ENCODE peak calls at places on chromosomes 1 and 21, in seven cellular contexts. R, M, L, K, G, N and F are unnamed samples.

GRCh38 chr1:208717490-208717889 is 473.3 kb upstream of the PLXNA2 start:
- DNase-seq in R (no peak), M (no peak), L (no peak), K (no peak), G (no peak), N (no peak), F (no peak)

GRCh38 chr1:30600258-30600657 is 123.1 kb downstream of the MATN1 start:
- DNase-seq in R (no peak), M (no peak), L (no peak), K (no peak), G (no peak), N (no peak), F (no peak)

GRCh38 chr21:44871576-44872265 is 1.8 kb downstream of the PTTG1IP start:
- DNase-seq in R (no peak), M (peak; percentile 78), L (peak; percentile 41), K (no peak), G (peak; percentile 80), N (peak; percentile 94), F (peak; percentile 66)

GRCh38 chr1:199054706-199055105 is 415.9 kb downstream of the PTPRC start:
- DNase-seq in R (no peak), M (no peak), L (no peak), K (no peak), G (no peak), N (no peak), F (no peak)

GRCh38 chr1:54014009-54014629 is 3.9 kb downstream of the LDLRAD1 start:
- DNase-seq in R (no peak), M (no peak), L (no peak), K (no peak), G (no peak), N (no peak), F (no peak)

GRCh38 chr1:231688989-231689388 is 62.4 kb downstream of the DISC1 start:
- DNase-seq in R (no peak), M (no peak), L (no peak), K (no peak), G (no peak), N (no peak), F (no peak)

GRCh38 chr21:44917446-44918106 is 3.1 kb downstream of the ITGB2 start:
- DNase-seq in R (no peak), M (no peak), L (no peak), K (no peak), G (no peak), N (no peak), F (no peak)

GRCh38 chr1:66489146-66489545 is 44.8 kb upstream of the SGIP1 start:
- DNase-seq in R (no peak), M (peak; percentile 65), L (no peak), K (no peak), G (peak; percentile 68), N (peak; percentile 69), F (no peak)

GRCh38 chr1:202858306-202858705 is 30.6 kb downstream of the RABIF start:
- DNase-seq in R (no peak), M (no peak), L (no peak), K (no peak), G (peak; percentile 82), N (no peak), F (peak; percentile 4)

GRCh38 chr1:219792337-219793021 is 135.9 kb downstream of the SLC30A10 start:
- DNase-seq in R (no peak), M (peak; percentile 52), L (peak; percentile 74), K (no peak), G (peak; percentile 89), N (no peak), F (peak; percentile 87)

GRCh38 chr1:38135621-38136414 is 89.2 kb upstream of the POU3F1 start:
- DNase-seq in R (no peak), M (no peak), L (no peak), K (no peak), G (no peak), N (no peak), F (no peak)

DNA sequence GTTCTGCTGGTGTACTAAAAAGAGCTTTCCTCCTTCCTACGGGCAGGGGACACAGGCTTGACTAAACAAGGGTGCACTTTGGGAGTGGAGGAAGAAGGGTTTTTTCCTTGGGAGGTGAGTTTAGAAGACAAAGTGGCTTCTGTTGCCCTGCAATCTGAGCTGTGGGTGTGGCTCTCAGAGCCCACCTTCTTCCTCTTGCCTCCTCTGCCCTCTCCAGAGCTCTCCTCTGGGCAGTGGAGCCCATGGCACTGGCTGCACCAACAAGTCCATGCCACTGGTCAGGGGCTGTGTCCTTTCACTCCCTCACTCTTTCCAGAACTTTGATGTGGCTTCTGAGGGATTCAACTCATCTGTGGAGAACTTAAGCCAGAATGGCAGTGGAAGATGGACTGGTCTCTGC is 25.6 kb upstream of the PSMB2 start:
- DNase-seq in R (no peak), M (no peak), L (no peak), K (no peak), G (no peak), N (no peak), F (no peak)
- TF ChIP-seq CTCF in R (no peak), M (no peak), L (no peak), K (no peak), G (no peak), N (no peak), F (no peak)

GRCh38 chr1:99728494-99729235 is 37.8 kb downstream of the FRRS1 start:
- DNase-seq in R (no peak), M (peak; percentile 32), L (no peak), K (peak; percentile 36), G (peak; percentile 24), N (peak; percentile 73), F (peak; percentile 66)
- TF ChIP-seq CTCF in R (peak; percentile 65), M (peak; percentile 81), L (peak; percentile 10), K (peak; percentile 90), G (peak; percentile 48), N (peak; percentile 86), F (peak; percentile 46)

GRCh38 chr1:159828916-159829634 is 2.4 kb downstream of the SLAMF8 start:
- DNase-seq in R (peak; percentile 28), M (no peak), L (no peak), K (peak; percentile 66), G (no peak), N (no peak), F (no peak)
- TF ChIP-seq CTCF in R (peak; percentile 53), M (peak; percentile 51), L (no peak), K (peak; percentile 30), G (peak; percentile 22), N (no peak), F (peak; percentile 41)

DNA sequence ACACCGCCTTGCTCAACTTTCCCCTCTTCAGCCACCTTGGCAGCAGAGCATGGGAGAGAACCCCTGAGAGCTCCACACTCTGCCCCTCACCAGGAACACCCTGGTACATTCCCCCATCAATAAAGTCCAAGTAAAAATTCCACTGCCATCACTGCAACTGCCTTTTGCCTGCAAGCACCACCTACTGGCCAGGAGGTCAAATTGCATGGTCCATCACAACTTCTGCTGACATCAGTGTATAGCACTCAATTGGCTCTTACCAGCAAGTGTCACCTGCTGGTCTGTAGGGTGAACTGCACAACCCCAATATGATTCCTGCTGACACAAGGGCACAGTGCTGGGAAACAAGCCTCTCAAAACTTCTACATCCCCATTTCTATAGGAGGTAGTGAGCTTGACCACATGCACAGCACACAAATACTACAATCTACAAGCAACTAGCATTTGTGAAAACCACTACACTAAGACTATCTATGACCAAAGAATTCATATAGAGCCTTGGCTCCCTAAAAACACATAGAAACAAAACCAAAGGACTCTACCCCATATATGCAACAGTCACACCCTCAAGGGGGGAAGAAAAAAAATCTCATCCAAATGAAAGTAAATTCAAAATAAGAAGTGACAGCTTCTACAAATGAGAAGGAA is 69.2 kb downstream of the FASLG start:
- DNase-seq in R (no peak), M (peak; percentile 38), L (no peak), K (no peak), G (peak; percentile 11), N (peak; percentile 97), F (peak; percentile 13)
- TF ChIP-seq CTCF in R (peak; percentile 58), M (peak; percentile 83), L (peak; percentile 23), K (peak; percentile 91), G (peak; percentile 42), N (peak; percentile 100), F (peak; percentile 54)

GRCh38 chr1:168554603-168555520 is 11.1 kb upstream of the XCL2 start:
- DNase-seq in R (no peak), M (no peak), L (no peak), K (no peak), G (no peak), N (no peak), F (no peak)

GRCh38 chr1:168552961-168553360 is 9.2 kb upstream of the XCL2 start:
- DNase-seq in R (no peak), M (no peak), L (no peak), K (no peak), G (no peak), N (no peak), F (no peak)

GRCh38 chr1:168556647-168557046 is 12.8 kb upstream of the XCL2 start:
- DNase-seq in R (no peak), M (no peak), L (peak; percentile 16), K (no peak), G (no peak), N (peak; percentile 31), F (no peak)

GRCh38 chr1:168553680-168554553 is 10.1 kb upstream of the XCL2 start:
- DNase-seq in R (no peak), M (no peak), L (no peak), K (no peak), G (no peak), N (no peak), F (no peak)

GRCh38 chr1:168555521-168556046 is 11.8 kb upstream of the XCL2 start:
- DNase-seq in R (no peak), M (no peak), L (no peak), K (no peak), G (no peak), N (no peak), F (no peak)
- TF ChIP-seq CTCF in R (no peak), M (no peak), L (no peak), K (no peak), G (no peak), N (no peak), F (no peak)